ENCODE peak calls at places on chromosomes 1 and 21, in five cellular contexts. N is SK-N-MC, Y is colonic mucosa, T is brain microvascular endothelial cell, P is PC-9. A is an unnamed sample. For H3K36me3, the result is how much of the 10 kb centered on the place peaks cover.

GRCh38 chr1:46621930-46622329 is 5.3 kb upstream of the MOB3C start:
- DNase-seq in N (no peak), Y (no peak), T (no peak), P (peak), A (no peak)

GRCh38 chr1:24502168-24503002 is at the start of gene RCAN3:
- DNase-seq in N (no peak), Y (peak), T (peak), P (peak), A (peak)

GRCh38 chr1:111302374-111302773 is 11.7 kb downstream of the CHIA start:
- DNase-seq in N (no peak), Y (no peak), T (no peak), P (no peak), A (no peak)

GRCh38 chr1:66258404-66259105 is 275.4 kb upstream of the SGIP1 start:
- DNase-seq in N (no peak), Y (no peak), T (no peak), P (no peak), A (no peak)

GRCh38 chr1:160639652-160640051 is 7.2 kb downstream of the SLAMF1 start:
- DNase-seq in N (no peak), Y (no peak), T (no peak), P (no peak), A (no peak)

GRCh38 chr1:39103321-39104157 is 77.4 kb downstream of the NDUFS5 start:
- DNase-seq in N (no peak), Y (no peak), T (peak), P (peak), A (no peak)

GRCh38 chr1:117932576-117932975 is 3.0 kb downstream of the WDR3 start:
- DNase-seq in N (no peak), Y (no peak), T (no peak), P (peak), A (no peak)

GRCh38 chr1:97640677-97641076 is 280.2 kb downstream of the DPYD start:
- DNase-seq in N (no peak), Y (no peak), T (no peak), P (no peak), A (no peak)

GRCh38 chr1:196535727-196536126 is 72.5 kb downstream of the KCNT2 start:
- DNase-seq in N (no peak), Y (no peak), T (peak), P (no peak), A (peak)

GRCh38 chr1:169426174-169426716 is 1.0 kb downstream of the CCDC181 start:
- DNase-seq in N (no peak), Y (no peak), T (no peak), P (no peak), A (no peak)

GRCh38 chr1:246208120-246208519 is 299.0 kb downstream of the SMYD3 start:
- DNase-seq in N (no peak), Y (no peak), T (no peak), P (no peak), A (no peak)

GRCh38 chr21:42159560-42160110 is 59.3 kb upstream of the ABCG1 start:
- DNase-seq in N (no peak), Y (no peak), T (no peak), P (no peak), A (no peak)

GRCh38 chr1:169704797-169705196 is 6.6 kb downstream of the SELL start:
- DNase-seq in N (no peak), Y (no peak), T (no peak), P (no peak), A (peak)

GRCh38 chr21:41227357-41228005 is 59.5 kb downstream of the BACE2 start:
- DNase-seq in N (no peak), Y (no peak), T (no peak), P (no peak), A (no peak)

DNA sequence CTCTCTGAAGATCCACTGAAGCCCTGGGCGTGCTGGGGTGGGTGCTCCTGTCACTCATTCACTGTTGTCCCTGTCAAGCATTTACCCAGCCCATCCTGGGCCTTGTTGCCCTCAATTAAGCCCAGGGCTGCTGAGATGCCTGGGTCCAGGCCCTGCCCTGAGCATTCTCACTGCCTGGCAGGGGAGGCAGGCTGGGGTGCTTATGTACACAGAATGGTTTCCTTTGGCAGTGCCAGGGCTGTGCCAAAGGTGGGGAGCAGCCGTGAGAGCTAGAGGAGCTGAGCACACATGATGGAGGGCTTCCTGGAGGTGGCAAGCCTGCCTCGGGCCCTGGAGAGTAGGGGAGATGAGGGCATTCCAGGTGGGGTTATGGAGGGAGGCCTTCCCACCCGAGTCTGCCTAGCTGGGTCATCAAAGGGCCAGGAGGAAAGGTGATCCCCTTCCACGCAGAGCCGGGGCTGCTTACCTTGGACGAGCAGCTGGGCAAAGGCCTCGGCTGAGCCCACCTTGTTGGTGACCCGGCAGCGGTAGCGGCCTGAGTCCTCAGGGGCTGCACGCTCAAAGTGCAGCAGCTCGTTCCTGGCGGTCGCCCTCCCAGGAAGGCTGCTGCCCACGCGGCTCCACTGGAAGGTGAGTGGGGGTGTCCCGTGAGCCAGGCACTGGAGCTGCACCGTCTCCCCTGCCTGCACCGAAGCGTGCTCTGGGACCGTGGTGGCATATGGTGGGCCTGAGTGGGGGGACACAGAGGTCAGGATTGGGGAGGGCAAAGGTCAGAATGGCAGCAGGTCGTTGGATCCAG is 26.5 kb downstream of the LDLRAD2 start:
- DNase-seq in N (no peak), Y (no peak), T (no peak), P (no peak), A (no peak)
- H3K36me3 ChIP-seq in N (under half), Y (under half), T (half or more), P (under half), A (under half)

DNA sequence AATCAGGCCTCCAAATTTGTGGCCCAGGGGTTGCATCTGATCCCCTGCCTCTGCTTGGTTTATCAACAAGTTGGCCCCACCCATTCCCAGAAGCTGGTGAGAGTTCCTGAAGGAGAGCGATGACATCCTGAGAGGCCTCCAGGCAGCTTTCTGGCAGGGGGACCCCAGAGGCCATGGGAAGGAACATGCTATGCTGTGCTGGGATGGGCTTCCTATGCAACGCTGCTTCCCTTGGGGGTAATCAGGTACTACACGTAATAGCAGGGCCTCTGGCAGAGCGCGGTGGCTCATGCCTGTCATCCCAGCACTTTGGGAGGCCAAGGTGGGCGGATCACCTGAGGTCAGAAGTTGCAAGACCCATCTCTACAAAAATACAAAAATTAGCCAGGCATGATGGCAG is 8.4 kb upstream of the MTF1 start:
- DNase-seq in N (no peak), Y (no peak), T (no peak), P (no peak), A (no peak)
- H3K36me3 ChIP-seq in N (under half), Y (under half), T (under half), P (under half), A (under half)

GRCh38 chr1:32052887-32053286 is 19.9 kb upstream of the TMEM39B start:
- DNase-seq in N (no peak), Y (no peak), T (peak), P (peak), A (no peak)
- H3K36me3 ChIP-seq in N (half or more), Y (under half), T (half or more), P (under half), A (half or more)

GRCh38 chr1:116389705-116390104 is 16.7 kb downstream of the ATP1A1 start:
- DNase-seq in N (no peak), Y (no peak), T (no peak), P (no peak), A (no peak)
- H3K36me3 ChIP-seq in N (half or more), Y (under half), T (half or more), P (half or more), A (half or more)

A was measured in Karpas-422.